ENCODE peak calls at places on chromosomes 6 and 20, in eight cellular contexts. A is neural crest cell; E is CD8-positive, alpha-beta T cell; M is neural progenitor cell; Z is PC-3; X is endothelial cell; T is B cell; R is mucosa of descending colon. G is an unnamed sample.

GRCh38 chr20:63540417-63541186 is 3.4 kb upstream of the PTK6 start:
- DNase-seq in R (no peak), Z (peak; percentile 41), T (no peak), M (no peak), A (no peak), X (no peak), E (no peak), G (no peak)

GRCh38 chr20:39399463-39399862 is 437.3 kb downstream of the DHX35 start:
- DNase-seq in M (no peak), T (no peak), X (no peak), R (no peak), Z (no peak), E (no peak), A (no peak), G (no peak)

GRCh38 chr6:38212579-38212978 is 393.1 kb downstream of the ZFAND3 start:
- DNase-seq in M (peak; percentile 47), E (no peak), X (peak; percentile 44), Z (no peak), T (no peak), R (no peak), A (peak; percentile 29), G (no peak)

GRCh38 chr20:57030611-57031600 is 235.5 kb downstream of the BMP7 start:
- DNase-seq in E (no peak), Z (peak; percentile 84), T (no peak), A (no peak), R (no peak), X (no peak), M (no peak), G (no peak)

GRCh38 chr6:129966125-129966524 is 52.3 kb upstream of the L3MBTL3 start:
- DNase-seq in E (no peak), R (no peak), Z (no peak), X (no peak), M (no peak), T (no peak), A (no peak), G (no peak)

GRCh38 chr20:36732456-36732855 is 13.4 kb downstream of the NDRG3 start:
- DNase-seq in E (no peak), Z (no peak), T (no peak), R (no peak), M (no peak), A (no peak), X (no peak), G (no peak)

GRCh38 chr6:70130865-70131264 is 172.0 kb downstream of the COL9A1 start:
- DNase-seq in Z (no peak), X (no peak), A (no peak), M (no peak), R (no peak), E (no peak), T (no peak), G (no peak)

GRCh38 chr6:5422321-5422915 is 161.1 kb downstream of the FARS2 start:
- DNase-seq in Z (peak; percentile 72), T (no peak), R (peak; percentile 24), A (no peak), X (peak; percentile 53), M (peak; percentile 60), E (no peak), G (no peak)

GRCh38 chr20:36601546-36601945 is 4.0 kb upstream of the RAB5IF start:
- DNase-seq in A (no peak), X (no peak), M (no peak), T (no peak), E (no peak), Z (no peak), R (no peak), G (no peak)

GRCh38 chr20:62161347-62161746 is 17.8 kb downstream of the SS18L1 start:
- DNase-seq in T (no peak), M (no peak), Z (no peak), R (no peak), X (no peak), E (no peak), A (no peak), G (no peak)

GRCh38 chr6:34513628-34514027 is 42.5 kb downstream of the SPDEF start:
- DNase-seq in X (no peak), R (no peak), M (peak; percentile 70), Z (no peak), E (no peak), T (no peak), A (no peak), G (no peak)

GRCh38 chr20:39823239-39823638 is 861.1 kb downstream of the DHX35 start:
- DNase-seq in T (no peak), E (no peak), A (no peak), R (no peak), X (no peak), Z (no peak), M (no peak), G (no peak)

GRCh38 chr6:73898599-73898998 is 202.6 kb downstream of the CD109 start:
- DNase-seq in M (peak; percentile 24), Z (peak; percentile 43), E (no peak), R (no peak), X (no peak), T (no peak), A (no peak), G (no peak)

GRCh38 chr6:157433678-157434081 is 52.7 kb downstream of the ZDHHC14 start:
- DNase-seq in X (no peak), Z (peak; percentile 4), A (no peak), R (peak; percentile 24), E (no peak), T (no peak), M (no peak), G (no peak)

GRCh38 chr20:63310265-63310971 is 17.4 kb downstream of the COL20A1 start:
- DNase-seq in R (no peak), T (no peak), E (no peak), A (no peak), X (no peak), Z (peak; percentile 41), M (no peak), G (no peak)

GRCh38 chr6:111417181-111417585 is 65.8 kb downstream of the REV3L start:
- DNase-seq in T (no peak), X (no peak), M (no peak), E (no peak), A (no peak), R (peak; percentile 24), Z (no peak), G (no peak)

GRCh38 chr20:4728121-4728520 is 6.4 kb downstream of the PRND start:
- DNase-seq in A (no peak), X (no peak), Z (peak; percentile 59), R (no peak), M (no peak), E (no peak), T (no peak), G (no peak)

GRCh38 chr6:54718541-54719023 is 128.0 kb upstream of the FAM83B start:
- DNase-seq in T (no peak), Z (peak; percentile 32), A (no peak), X (no peak), E (no peak), R (peak; percentile 69), M (peak; percentile 18), G (no peak)

GRCh38 chr6:15504581-15505350 is 158.1 kb downstream of the DTNBP1 start:
- DNase-seq in A (no peak), T (no peak), R (peak; percentile 39), E (no peak), Z (peak; percentile 97), X (no peak), M (no peak), G (no peak)

GRCh38 chr20:45088247-45088646 is 12.7 kb downstream of the KCNS1 start:
- DNase-seq in R (no peak), X (no peak), T (no peak), E (no peak), Z (peak; percentile 99), A (no peak), M (no peak), G (no peak)

GRCh38 chr20:12153616-12154015 is 235.9 kb downstream of the BTBD3 start:
- DNase-seq in R (no peak), M (no peak), X (no peak), E (no peak), A (no peak), T (no peak), Z (peak; percentile 81), G (no peak)

GRCh38 chr6:152338335-152339125 is 298.6 kb downstream of the SYNE1 start:
- DNase-seq in A (peak; percentile 57), Z (peak; percentile 50), R (peak; percentile 73), X (peak; percentile 63), T (peak; percentile 44), E (peak; percentile 55), M (peak; percentile 33), G (no peak)

GRCh38 chr6:157060440-157060949 is 262.8 kb downstream of the TMEM242 start:
- DNase-seq in E (no peak), T (no peak), A (no peak), M (no peak), Z (no peak), X (no peak), R (no peak), G (no peak)

DNA sequence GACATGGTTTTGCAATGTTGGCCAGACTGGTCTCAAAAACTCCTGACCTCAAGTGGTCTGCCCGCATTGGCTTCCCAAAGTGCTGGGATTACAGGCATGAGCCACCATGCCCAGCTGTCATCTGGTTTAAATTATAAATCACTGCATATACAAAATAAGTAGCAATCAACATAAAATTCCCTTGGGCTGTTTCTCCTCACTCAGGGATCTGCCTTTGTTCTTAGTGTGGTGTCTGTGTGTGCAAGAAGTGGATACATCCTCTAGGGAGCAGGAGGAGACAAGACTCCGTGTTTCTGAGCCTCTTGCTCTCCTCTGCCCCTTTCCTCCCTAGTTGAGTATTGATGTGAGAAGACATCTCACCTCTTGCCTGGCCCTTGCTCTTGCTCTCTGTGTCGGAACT is 65.2 kb upstream of the ADGRF4 start:
- DNase-seq in R (peak; percentile 18), E (no peak), Z (peak; percentile 41), X (no peak), A (no peak), T (no peak), M (peak; percentile 48), G (no peak)
- TF ChIP-seq CTCF in R (no peak), E (no peak), Z (peak; percentile 52), X (no peak), A (no peak), T (no peak), M (peak; percentile 35), G (no peak)

GRCh38 chr6:50264995-50265571 is 215.4 kb upstream of the DEFB112 start:
- DNase-seq in A (no peak), X (peak; percentile 24), Z (peak; percentile 42), M (peak; percentile 48), T (no peak), E (no peak), R (no peak), G (no peak)
- TF ChIP-seq CTCF in A (peak; percentile 64), X (peak; percentile 32), Z (peak; percentile 63), M (peak; percentile 71), T (no peak), E (no peak), R (no peak), G (no peak)

GRCh38 chr6:2765896-2766766 is 938 bp downstream of the WRNIP1 start:
- DNase-seq in M (peak; percentile 81), Z (peak; percentile 39), T (no peak), E (peak; percentile 28), A (peak; percentile 34), R (peak; percentile 53), X (peak; percentile 47), G (peak; percentile 44)
- TF ChIP-seq CTCF in M (no peak), Z (no peak), T (no peak), E (no peak), A (no peak), R (no peak), X (no peak), G (no peak)

DNA sequence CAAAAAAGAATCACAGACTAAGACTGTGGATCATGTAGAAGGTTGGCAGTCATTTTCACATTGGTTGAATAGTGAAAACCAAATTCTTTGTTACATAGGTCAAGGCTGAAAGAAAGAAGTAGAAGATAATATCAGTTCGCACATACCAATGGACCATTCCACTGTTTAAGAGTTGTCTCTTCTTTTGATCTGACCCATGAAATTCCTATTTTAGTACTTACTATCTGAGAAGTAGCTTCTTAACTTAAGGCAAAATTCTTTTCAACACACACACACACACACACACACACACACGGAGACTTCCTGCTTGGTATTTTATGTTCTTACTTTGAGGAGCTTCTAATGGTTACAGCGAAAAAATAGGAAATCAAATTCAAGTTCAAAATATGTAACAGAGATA is 114.0 kb upstream of the SLC35B3 start:
- DNase-seq in M (no peak), Z (no peak), E (no peak), A (no peak), T (no peak), R (no peak), X (no peak), G (no peak)
- TF ChIP-seq CTCF in M (no peak), Z (no peak), E (no peak), A (no peak), T (no peak), R (no peak), X (no peak), G (no peak)

G was measured in HL-60.